ENCODE peak calls at places on chromosomes 1 and 21, in five cellular contexts. One of them, this sample, is unnamed.

GRCh38 chr1:204151562-204152309 is at the start of gene ETNK2:
- DNase-seq in spleen: peak
- DNase-seq in transverse colon: peak
- DNase-seq in mammary epithelial cell: no peak
- DNase-seq in vagina: no peak
- DNase-seq in this sample: peak

GRCh38 chr1:46003315-46003714 is 129.1 kb downstream of the PIK3R3 start:
- DNase-seq in spleen: no peak
- DNase-seq in transverse colon: no peak
- DNase-seq in mammary epithelial cell: no peak
- DNase-seq in vagina: peak
- DNase-seq in this sample: no peak

GRCh38 chr1:21761052-21761451 is 21.9 kb downstream of the USP48 start:
- DNase-seq in spleen: no peak
- DNase-seq in transverse colon: no peak
- DNase-seq in mammary epithelial cell: no peak
- DNase-seq in vagina: no peak
- DNase-seq in this sample: no peak

GRCh38 chr1:204417231-204417997 is 5.8 kb upstream of the PPP1R15B start:
- DNase-seq in spleen: no peak
- DNase-seq in transverse colon: peak
- DNase-seq in mammary epithelial cell: peak
- DNase-seq in vagina: no peak
- DNase-seq in this sample: peak

GRCh38 chr1:78420185-78420584 is 70.6 kb upstream of the PTGFR start:
- DNase-seq in spleen: no peak
- DNase-seq in transverse colon: no peak
- DNase-seq in mammary epithelial cell: no peak
- DNase-seq in vagina: no peak
- DNase-seq in this sample: no peak

GRCh38 chr1:153203130-153203529 is at the start of gene LELP1:
- DNase-seq in spleen: no peak
- DNase-seq in transverse colon: no peak
- DNase-seq in mammary epithelial cell: no peak
- DNase-seq in vagina: no peak
- DNase-seq in this sample: no peak

GRCh38 chr1:231485029-231485784 is 43.3 kb upstream of the TSNAX start:
- DNase-seq in spleen: no peak
- DNase-seq in transverse colon: no peak
- DNase-seq in mammary epithelial cell: no peak
- DNase-seq in vagina: no peak
- DNase-seq in this sample: no peak

GRCh38 chr1:231058416-231059109 is 18.5 kb upstream of the FAM89A start:
- DNase-seq in spleen: no peak
- DNase-seq in transverse colon: no peak
- DNase-seq in mammary epithelial cell: no peak
- DNase-seq in vagina: no peak
- DNase-seq in this sample: no peak

GRCh38 chr1:20751462-20751990 is 19.0 kb upstream of the SH2D5 start:
- DNase-seq in spleen: no peak
- DNase-seq in transverse colon: no peak
- DNase-seq in mammary epithelial cell: no peak
- DNase-seq in vagina: no peak
- DNase-seq in this sample: no peak

GRCh38 chr1:25707280-25708016 is 90.9 kb downstream of the MAN1C1 start:
- DNase-seq in spleen: no peak
- DNase-seq in transverse colon: no peak
- DNase-seq in mammary epithelial cell: peak
- DNase-seq in vagina: no peak
- DNase-seq in this sample: no peak
- H3K27ac ChIP-seq in spleen: peak
- H3K27ac ChIP-seq in transverse colon: no peak
- H3K27ac ChIP-seq in mammary epithelial cell: no peak
- H3K27ac ChIP-seq in vagina: peak
- H3K27ac ChIP-seq in this sample: no peak

GRCh38 chr21:36041910-36042309 is 18.4 kb downstream of the SETD4 start:
- DNase-seq in spleen: no peak
- DNase-seq in transverse colon: no peak
- DNase-seq in mammary epithelial cell: no peak
- DNase-seq in vagina: no peak
- DNase-seq in this sample: no peak

GRCh38 chr21:36038701-36039497 is 21.4 kb downstream of the SETD4 start:
- DNase-seq in spleen: no peak
- DNase-seq in transverse colon: no peak
- DNase-seq in mammary epithelial cell: no peak
- DNase-seq in vagina: no peak
- DNase-seq in this sample: no peak

GRCh38 chr21:36044056-36044455 is 16.3 kb downstream of the SETD4 start:
- DNase-seq in spleen: no peak
- DNase-seq in transverse colon: no peak
- DNase-seq in mammary epithelial cell: peak
- DNase-seq in vagina: no peak
- DNase-seq in this sample: no peak

GRCh38 chr21:36040389-36040788 is 19.9 kb downstream of the SETD4 start:
- DNase-seq in spleen: no peak
- DNase-seq in transverse colon: no peak
- DNase-seq in mammary epithelial cell: no peak
- DNase-seq in vagina: no peak
- DNase-seq in this sample: no peak

GRCh38 chr21:36039861-36040260 is 20.5 kb downstream of the SETD4 start:
- DNase-seq in spleen: no peak
- DNase-seq in transverse colon: no peak
- DNase-seq in mammary epithelial cell: no peak
- DNase-seq in vagina: no peak
- DNase-seq in this sample: no peak
- H3K27ac ChIP-seq in spleen: no peak
- H3K27ac ChIP-seq in transverse colon: no peak
- H3K27ac ChIP-seq in mammary epithelial cell: no peak
- H3K27ac ChIP-seq in vagina: no peak
- H3K27ac ChIP-seq in this sample: no peak

GRCh38 chr1:186420923-186421322 is 40.0 kb downstream of the PDC start:
- DNase-seq in spleen: no peak
- DNase-seq in transverse colon: no peak
- DNase-seq in mammary epithelial cell: no peak
- DNase-seq in vagina: no peak
- DNase-seq in this sample: no peak
- H3K27ac ChIP-seq in spleen: peak
- H3K27ac ChIP-seq in transverse colon: peak
- H3K27ac ChIP-seq in mammary epithelial cell: no peak
- H3K27ac ChIP-seq in vagina: no peak
- H3K27ac ChIP-seq in this sample: no peak

GRCh38 chr1:151615711-151616504 is 4.1 kb downstream of the SNX27 start:
- DNase-seq in spleen: no peak
- DNase-seq in transverse colon: no peak
- DNase-seq in mammary epithelial cell: no peak
- DNase-seq in vagina: no peak
- DNase-seq in this sample: no peak

GRCh38 chr1:151619489-151620093 is 7.7 kb downstream of the SNX27 start:
- DNase-seq in spleen: no peak
- DNase-seq in transverse colon: no peak
- DNase-seq in mammary epithelial cell: peak
- DNase-seq in vagina: no peak
- DNase-seq in this sample: no peak

GRCh38 chr1:151616505-151616849 is 4.6 kb downstream of the SNX27 start:
- DNase-seq in spleen: no peak
- DNase-seq in transverse colon: no peak
- DNase-seq in mammary epithelial cell: peak
- DNase-seq in vagina: no peak
- DNase-seq in this sample: no peak

GRCh38 chr1:151618470-151618869 is 6.6 kb downstream of the SNX27 start:
- DNase-seq in spleen: no peak
- DNase-seq in transverse colon: no peak
- DNase-seq in mammary epithelial cell: no peak
- DNase-seq in vagina: no peak
- DNase-seq in this sample: no peak

DNA sequence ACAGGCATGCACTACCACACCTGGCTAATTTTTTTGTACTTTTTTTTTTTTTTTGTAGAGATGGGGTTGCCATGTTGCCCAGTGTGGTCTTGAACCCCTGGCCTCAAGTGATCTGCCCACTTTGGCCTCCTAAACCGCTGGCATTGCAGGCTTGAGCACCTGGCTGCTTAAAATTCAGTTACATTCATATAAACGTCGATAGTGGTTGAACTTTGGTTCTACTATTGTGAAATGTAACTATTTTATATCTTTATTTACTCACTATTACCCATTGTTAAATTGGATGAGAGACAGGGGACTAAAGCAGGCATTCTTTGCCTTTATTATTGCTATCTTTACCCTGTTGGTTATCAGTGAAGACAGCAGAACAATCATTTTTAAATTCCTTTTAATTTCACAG is 6.1 kb downstream of the SNX27 start:
- DNase-seq in spleen: no peak
- DNase-seq in transverse colon: no peak
- DNase-seq in mammary epithelial cell: no peak
- DNase-seq in vagina: no peak
- DNase-seq in this sample: no peak
- H3K27ac ChIP-seq in spleen: no peak
- H3K27ac ChIP-seq in transverse colon: peak
- H3K27ac ChIP-seq in mammary epithelial cell: no peak
- H3K27ac ChIP-seq in vagina: no peak
- H3K27ac ChIP-seq in this sample: no peak

GRCh38 chr1:198118136-198118535 is 38.7 kb upstream of the NEK7 start:
- DNase-seq in spleen: no peak
- DNase-seq in transverse colon: peak
- DNase-seq in mammary epithelial cell: peak
- DNase-seq in vagina: no peak
- DNase-seq in this sample: no peak
- H3K27ac ChIP-seq in spleen: no peak
- H3K27ac ChIP-seq in transverse colon: no peak
- H3K27ac ChIP-seq in mammary epithelial cell: no peak
- H3K27ac ChIP-seq in vagina: no peak
- H3K27ac ChIP-seq in this sample: no peak

GRCh38 chr1:3178279-3178678 is 109.3 kb downstream of the PRDM16 start:
- DNase-seq in spleen: no peak
- DNase-seq in transverse colon: no peak
- DNase-seq in mammary epithelial cell: no peak
- DNase-seq in vagina: no peak
- DNase-seq in this sample: no peak
- H3K27ac ChIP-seq in spleen: no peak
- H3K27ac ChIP-seq in transverse colon: no peak
- H3K27ac ChIP-seq in mammary epithelial cell: no peak
- H3K27ac ChIP-seq in vagina: no peak
- H3K27ac ChIP-seq in this sample: no peak

DNA sequence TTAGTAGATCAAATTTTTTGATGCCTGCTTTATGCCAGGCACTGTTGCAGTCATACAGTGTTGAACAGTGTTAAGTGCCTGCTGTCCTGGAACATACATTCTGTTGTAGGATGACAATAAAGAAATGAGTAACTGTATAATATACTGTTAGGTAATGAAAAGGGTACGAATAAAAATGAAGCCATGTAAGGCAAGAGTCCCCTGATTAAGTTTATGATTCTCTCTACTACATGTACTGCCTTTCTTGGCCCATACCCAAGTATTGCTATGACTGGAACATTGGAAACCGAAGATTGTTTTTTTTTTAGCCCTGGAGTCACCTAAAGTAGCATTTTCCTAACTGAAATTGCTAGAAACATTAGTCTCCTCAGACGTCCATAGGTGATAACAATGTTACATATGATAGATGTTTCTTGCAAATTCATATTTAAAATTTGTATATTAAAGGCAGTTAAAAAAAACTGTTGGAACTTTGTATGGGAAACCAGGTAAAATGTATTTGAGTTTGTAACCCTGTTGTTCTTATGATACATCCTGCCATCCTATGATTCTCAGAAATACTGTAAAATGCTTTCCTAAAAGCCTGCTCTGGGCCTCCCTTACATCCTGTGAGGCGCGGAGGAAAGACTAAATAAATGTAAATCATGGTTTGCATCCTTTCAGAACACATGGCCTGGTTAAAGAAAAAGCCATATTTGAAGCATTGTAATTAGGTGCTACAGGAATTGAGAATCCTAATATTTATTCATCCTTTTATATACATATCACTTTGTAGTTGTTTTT is 5.8 kb downstream of the ATP5PB start:
- DNase-seq in spleen: no peak
- DNase-seq in transverse colon: no peak
- DNase-seq in mammary epithelial cell: no peak
- DNase-seq in vagina: no peak
- DNase-seq in this sample: no peak
- H3K27ac ChIP-seq in spleen: no peak
- H3K27ac ChIP-seq in transverse colon: no peak
- H3K27ac ChIP-seq in mammary epithelial cell: no peak
- H3K27ac ChIP-seq in vagina: no peak
- H3K27ac ChIP-seq in this sample: no peak

This sample was measured in breast epithelium.